ENCODE peak calls at places on chromosomes 2 and 18, in six cellular contexts. H is PC-3; Z is AG04450; G is heart right ventricle; M is effector memory CD4-positive, alpha-beta T cell; D is CD4-positive, alpha-beta memory T cell. Y is an unnamed sample.

GRCh38 chr2:143229952-143230351 is 100.7 kb downstream of the ARHGAP15 start:
- DNase-seq in H (no peak), M (no peak), D (no peak), G (no peak), Z (no peak), Y (no peak)

GRCh38 chr18:10316778-10317177 is 137.7 kb upstream of the APCDD1 start:
- DNase-seq in G (no peak), D (no peak), H (no peak), M (no peak), Z (no peak), Y (no peak)

GRCh38 chr18:61825386-61825785 is 67.4 kb downstream of the RNF152 start:
- DNase-seq in G (no peak), H (no peak), Z (no peak), M (no peak), D (no peak), Y (no peak)

GRCh38 chr18:72468011-72468710 is 76.0 kb downstream of the CBLN2 start:
- DNase-seq in D (no peak), M (no peak), G (no peak), H (no peak), Z (no peak), Y (no peak)

GRCh38 chr2:173752152-173752551 is 213.0 kb downstream of the SP3 start:
- DNase-seq in G (no peak), H (peak; percentile 51), M (no peak), D (no peak), Z (no peak), Y (no peak)

GRCh38 chr2:105969552-105969951 is 224.5 kb downstream of the UXS1 start:
- DNase-seq in M (no peak), H (peak; percentile 27), Z (no peak), D (no peak), G (no peak), Y (no peak)

GRCh38 chr2:1644427-1644826 is 99.9 kb downstream of the PXDN start:
- DNase-seq in D (no peak), Z (no peak), H (no peak), M (no peak), G (no peak), Y (peak; percentile 33)

GRCh38 chr2:216031960-216032689 is 18.8 kb upstream of the MREG start:
- DNase-seq in D (no peak), M (no peak), Z (peak; percentile 61), G (no peak), H (peak; percentile 49), Y (no peak)

GRCh38 chr2:60483400-60483799 is 70.1 kb downstream of the BCL11A start:
- DNase-seq in G (no peak), H (no peak), M (no peak), Z (peak; percentile 39), D (no peak), Y (no peak)

GRCh38 chr2:10006248-10007147 is 36.9 kb upstream of the KLF11 start:
- DNase-seq in Z (no peak), H (peak; percentile 19), G (peak; percentile 69), M (no peak), D (no peak), Y (no peak)
- H3K27ac ChIP-seq in Z (no peak overlapping the region), H (no peak overlapping the region), G (peak overlapping the region; percentile 65), M (no peak overlapping the region), D (no peak overlapping the region), Y (peak overlapping the region; percentile 1)

DNA sequence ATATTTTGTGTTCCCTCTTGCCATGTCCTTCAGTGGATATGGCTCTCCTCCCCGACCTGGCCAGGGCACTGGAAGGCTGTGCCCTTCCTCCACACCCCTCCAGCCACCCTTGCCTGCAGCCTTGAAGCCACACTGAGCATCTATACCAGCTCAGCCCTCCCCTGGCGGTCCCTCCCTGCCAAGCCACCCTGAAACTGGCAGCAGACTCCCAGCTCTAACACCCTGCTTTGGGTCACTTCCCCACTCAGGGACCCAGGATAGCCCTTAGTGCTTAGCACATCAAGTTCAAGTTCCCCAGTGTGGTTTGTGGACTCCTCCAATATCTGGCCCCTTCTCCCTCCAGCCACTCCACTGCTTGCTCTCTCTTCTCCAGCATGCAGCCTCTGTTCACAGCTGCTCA is 89.4 kb downstream of the TNS1 start:
- DNase-seq in D (no peak), H (no peak), G (no peak), M (no peak), Z (no peak), Y (no peak)
- H3K27ac ChIP-seq in D (no peak overlapping the region), H (no peak overlapping the region), G (peak overlapping the region; percentile 97), M (no peak overlapping the region), Z (no peak overlapping the region), Y (peak overlapping the region; percentile 89)

DNA sequence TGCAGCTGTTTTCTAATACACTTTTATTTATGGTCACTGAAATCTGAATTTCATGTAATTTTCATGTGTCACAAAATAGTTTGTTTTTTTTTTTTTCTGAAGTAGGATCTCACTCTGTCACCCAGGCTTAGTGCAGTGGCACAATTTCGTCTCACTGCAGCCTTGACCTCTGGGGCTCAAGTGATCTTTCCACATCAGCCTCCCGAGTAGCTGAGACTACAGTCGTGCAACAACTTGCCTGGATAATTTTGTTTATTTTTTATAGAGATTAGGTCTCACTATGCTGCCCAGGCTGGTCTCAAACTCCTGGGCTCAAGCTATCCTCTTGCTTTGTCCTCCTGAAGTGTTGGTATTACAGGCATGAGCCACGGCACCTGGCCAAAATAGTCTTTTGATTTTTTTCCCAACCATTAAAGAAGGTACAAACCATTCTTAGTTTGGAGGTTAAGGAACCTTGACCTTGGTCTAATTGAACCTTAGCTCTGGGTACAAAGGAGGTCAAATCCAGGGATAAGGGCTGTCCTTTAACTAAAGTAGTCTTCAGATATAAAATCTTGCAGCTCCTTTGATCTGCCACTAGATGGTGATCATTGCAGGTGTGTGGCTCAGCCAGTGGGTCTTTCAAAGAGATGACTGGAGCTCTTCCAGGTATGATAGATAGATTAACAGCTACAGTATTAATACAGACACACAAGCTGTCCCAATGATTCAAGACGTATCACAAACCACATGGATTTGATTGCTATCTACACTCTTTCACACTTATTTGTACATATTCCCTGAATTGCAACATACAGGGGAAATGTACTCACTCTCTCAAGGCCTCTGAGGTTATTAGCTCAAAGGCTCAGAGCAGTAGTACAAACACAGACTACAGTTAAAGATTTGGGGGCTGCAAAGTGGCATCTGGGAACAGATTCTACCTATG is 4.7 kb upstream of the KRCC1 start:
- DNase-seq in Z (no peak), H (peak; percentile 69), D (no peak), G (no peak), M (no peak), Y (no peak)
- H3K27ac ChIP-seq in Z (no peak overlapping the region), H (no peak overlapping the region), D (no peak overlapping the region), G (no peak overlapping the region), M (no peak overlapping the region), Y (no peak overlapping the region)

GRCh38 chr18:58276640-58277456 is 232.8 kb downstream of the NEDD4L start:
- DNase-seq in M (no peak), H (no peak), D (no peak), G (no peak), Z (no peak), Y (no peak)

GRCh38 chr18:58284699-58285490 is 240.9 kb downstream of the NEDD4L start:
- DNase-seq in D (no peak), Z (no peak), M (no peak), H (no peak), G (no peak), Y (no peak)

GRCh38 chr18:58277457-58277739 is 233.4 kb downstream of the NEDD4L start:
- DNase-seq in M (no peak), G (no peak), H (no peak), Z (no peak), D (no peak), Y (no peak)

GRCh38 chr18:58280159-58280540 is 236.1 kb downstream of the NEDD4L start:
- DNase-seq in D (no peak), Z (no peak), M (no peak), G (no peak), H (no peak), Y (no peak)

DNA sequence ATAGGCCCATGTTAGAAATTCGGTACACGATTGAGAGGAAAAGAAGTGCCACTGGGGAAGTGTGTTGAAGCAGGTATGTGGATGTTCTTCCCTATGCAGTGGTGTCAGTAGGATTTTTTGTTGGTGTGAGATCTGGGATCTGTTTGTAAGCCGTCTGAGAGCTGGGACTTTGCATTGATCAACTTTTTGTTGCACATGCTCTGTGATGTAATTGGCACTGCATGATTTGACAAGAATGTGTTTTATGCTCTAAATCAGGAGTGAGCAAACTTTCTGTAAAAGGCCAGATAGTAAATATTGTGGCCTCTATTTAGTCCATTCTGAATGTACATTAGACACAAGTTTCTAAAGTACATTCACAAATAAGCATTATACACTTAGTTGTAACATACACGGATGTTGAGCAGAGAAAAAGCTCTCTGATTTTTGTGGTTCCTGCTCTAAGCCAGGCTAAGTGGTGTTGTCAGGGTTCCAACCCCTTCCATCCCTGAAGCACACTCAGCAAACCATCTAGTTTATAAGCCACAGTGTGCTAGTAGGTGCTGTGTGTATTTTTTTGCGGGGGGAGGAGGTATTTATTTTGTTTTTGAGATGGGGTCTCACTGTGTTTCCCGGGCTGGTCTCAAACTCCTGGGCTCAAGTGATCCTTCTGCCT is 235.6 kb downstream of the NEDD4L start:
- DNase-seq in G (no peak), H (no peak), Z (no peak), M (no peak), D (no peak), Y (no peak)
- H3K27ac ChIP-seq in G (no peak overlapping the region), H (no peak overlapping the region), Z (no peak overlapping the region), M (no peak overlapping the region), D (no peak overlapping the region), Y (no peak overlapping the region)

DNA sequence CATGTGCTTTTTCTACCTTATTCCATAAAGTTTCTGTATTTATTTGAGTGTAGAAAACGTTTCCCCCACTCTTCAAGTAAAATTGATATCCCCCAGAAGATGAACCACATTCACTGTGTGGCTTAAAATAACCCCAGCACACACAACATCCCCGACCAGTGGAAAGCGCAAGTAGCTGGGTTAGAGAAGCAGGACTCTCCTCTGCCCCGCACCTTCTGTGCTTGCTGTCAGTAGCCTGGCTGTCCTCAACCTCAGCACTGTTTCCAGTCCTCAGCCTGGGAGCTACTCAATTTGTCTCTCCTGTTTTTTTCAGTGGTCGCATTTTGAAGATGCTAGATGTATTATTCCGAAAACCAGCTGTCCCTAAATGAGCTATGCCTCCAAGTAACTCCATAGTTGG is 18.0 kb upstream of the ST8SIA3 start:
- DNase-seq in D (no peak), G (no peak), M (no peak), Z (no peak), H (no peak), Y (no peak)
- H3K27ac ChIP-seq in D (no peak overlapping the region), G (no peak overlapping the region), M (no peak overlapping the region), Z (no peak overlapping the region), H (no peak overlapping the region), Y (no peak overlapping the region)